ENCODE peak calls at places on chromosomes 4 and X, in seven cellular contexts. S is stimulated activated CD8-positive, alpha-beta memory T cell treated with anti-CD3 and anti-CD28 coated beads, Interleukin-7, amount 100 ng/mL, for 1 hour; J is endothelial cell; O is naive thymus-derived CD8-positive, alpha-beta T cell; U is activated CD4-positive, alpha-beta T cell treated with anti-CD3 and anti-CD28 coated beads, Interleukin-2, amount 50 U/mL, for 1 hour; W is GM03348; Y is A549. X is an unnamed sample.

GRCh38 chr4:140238353-140239041 is 84.5 kb upstream of the MAML3 start:
- DNase-seq in J (no peak), S (no peak), O (no peak), Y (no peak), U (no peak), W (peak), X (no peak)

GRCh38 chr4:47349323-47349722 is 114.2 kb downstream of the COMMD8 start:
- DNase-seq in O (no peak), U (no peak), W (no peak), Y (no peak), J (no peak), S (no peak), X (no peak)

GRCh38 chr4:61572160-61572559 is 372.0 kb downstream of the ADGRL3 start:
- DNase-seq in U (no peak), S (no peak), Y (no peak), O (no peak), J (no peak), W (no peak), X (peak)

GRCh38 chr4:77465271-77465670 is 140.3 kb upstream of the CXCL13 start:
- DNase-seq in J (no peak), Y (no peak), W (peak), O (no peak), U (no peak), S (no peak), X (no peak)

GRCh38 chr4:52873191-52873590 is 11.1 kb downstream of the RASL11B start:
- DNase-seq in U (no peak), W (no peak), O (no peak), J (no peak), S (no peak), Y (no peak), X (no peak)

GRCh38 chr4:157664726-157665125 is 444.2 kb downstream of the GRIA2 start:
- DNase-seq in Y (no peak), S (no peak), J (no peak), O (no peak), W (peak), U (no peak), X (no peak)

GRCh38 chrX:22742174-22742573 is 257.6 kb upstream of the DDX53 start:
- DNase-seq in S (no peak), W (peak), J (no peak), U (no peak), O (no peak), Y (no peak), X (no peak)

GRCh38 chrX:3520987-3521875 is 174.8 kb upstream of the MXRA5 start:
- DNase-seq in O (no peak), S (no peak), W (no peak), J (no peak), Y (no peak), U (no peak), X (no peak)

GRCh38 chrX:120310861-120311631 is at the start of gene TMEM255A:
- DNase-seq in U (no peak), J (no peak), S (no peak), Y (peak), O (no peak), W (peak), X (no peak)

GRCh38 chr4:11507920-11508319 is 79.2 kb upstream of the HS3ST1 start:
- DNase-seq in O (no peak), J (no peak), S (no peak), W (no peak), Y (no peak), U (no peak), X (no peak)

GRCh38 chr4:184424279-184424678 is 50.1 kb downstream of the IRF2 start:
- DNase-seq in J (no peak), Y (no peak), W (no peak), S (no peak), U (no peak), O (no peak), X (no peak)

GRCh38 chr4:39933689-39934590 is 43.8 kb downstream of the PDS5A start:
- DNase-seq in J (no peak), Y (no peak), O (no peak), U (no peak), W (peak), S (no peak), X (no peak)

GRCh38 chr4:168183717-168184571 is 91.6 kb downstream of the ANXA10 start:
- DNase-seq in S (no peak), U (no peak), J (no peak), W (peak), O (no peak), Y (peak), X (peak)

GRCh38 chr4:176123710-176124407 is 58.2 kb downstream of the WDR17 start:
- DNase-seq in J (peak), O (no peak), S (no peak), U (no peak), Y (peak), W (peak), X (peak)

GRCh38 chrX:31715675-31716074 is 643.8 kb upstream of the FTHL17 start:
- DNase-seq in U (no peak), O (no peak), W (no peak), S (no peak), Y (peak), J (no peak), X (no peak)

GRCh38 chr4:70874268-70875156 is 27.7 kb upstream of the MOB1B start:
- DNase-seq in U (no peak), O (no peak), Y (no peak), S (no peak), J (no peak), W (no peak), X (no peak)

X was measured in LoVo.